ENCODE peak calls at places on chromosomes 5 and 9, in seven cellular contexts. I, X, L, J, S, G and U are unnamed samples.

GRCh38 chr9:90423661-90424193 is 218.9 kb downstream of the DIRAS2 start:
- DNase-seq in X (no peak), J (no peak), L (no peak), S (no peak), G (no peak), I (no peak), U (no peak)

GRCh38 chr5:68285857-68286611 is 70.5 kb downstream of the PIK3R1 start:
- DNase-seq in X (no peak), G (no peak), S (no peak), J (peak), L (no peak), I (no peak), U (no peak)

GRCh38 chr9:128276574-128277270 is 646 bp downstream of the SWI5 start:
- DNase-seq in I (peak), X (no peak), G (no peak), L (peak), S (peak), J (no peak), U (no peak)

GRCh38 chr5:28505121-28505520 is 1466.7 kb upstream of the CDH9 start:
- DNase-seq in G (no peak), X (no peak), J (no peak), L (no peak), S (no peak), I (no peak), U (no peak)

GRCh38 chr9:29068461-29068860 is 1495.2 kb upstream of the C9orf72 start:
- DNase-seq in L (no peak), J (no peak), S (no peak), I (no peak), G (no peak), X (no peak), U (no peak)

GRCh38 chr5:31197183-31197582 is 3.7 kb downstream of the CDH6 start:
- DNase-seq in X (no peak), I (no peak), L (no peak), J (no peak), S (no peak), G (no peak), U (no peak)

GRCh38 chr9:77497322-77498198 is 150.6 kb downstream of the GNA14 start:
- DNase-seq in G (no peak), I (no peak), J (no peak), X (no peak), L (no peak), S (no peak), U (no peak)

GRCh38 chr9:105299190-105299854 is 54.9 kb downstream of the SLC44A1 start:
- DNase-seq in J (no peak), S (no peak), I (no peak), G (peak), X (no peak), L (no peak), U (no peak)

GRCh38 chr5:147558826-147559225 is 49.0 kb upstream of the DPYSL3 start:
- DNase-seq in L (no peak), X (no peak), S (no peak), I (peak), J (no peak), G (no peak), U (no peak)

GRCh38 chr5:16617272-16617973 is 626 bp upstream of the RETREG1 start:
- DNase-seq in J (no peak), L (no peak), G (no peak), X (no peak), I (no peak), S (no peak), U (no peak)

GRCh38 chr5:98510111-98510510 is 263.4 kb upstream of the RGMB start:
- DNase-seq in X (no peak), L (peak), I (no peak), J (no peak), S (no peak), G (peak), U (no peak)

GRCh38 chr9:94692601-94693000 is 33.9 kb upstream of the AOPEP start:
- DNase-seq in X (no peak), S (no peak), G (no peak), J (no peak), I (no peak), L (peak), U (peak)

GRCh38 chr9:137417161-137418021 is 5.6 kb downstream of the EXD3 start:
- DNase-seq in X (peak), L (no peak), I (no peak), S (peak), G (no peak), J (no peak), U (peak)

DNA sequence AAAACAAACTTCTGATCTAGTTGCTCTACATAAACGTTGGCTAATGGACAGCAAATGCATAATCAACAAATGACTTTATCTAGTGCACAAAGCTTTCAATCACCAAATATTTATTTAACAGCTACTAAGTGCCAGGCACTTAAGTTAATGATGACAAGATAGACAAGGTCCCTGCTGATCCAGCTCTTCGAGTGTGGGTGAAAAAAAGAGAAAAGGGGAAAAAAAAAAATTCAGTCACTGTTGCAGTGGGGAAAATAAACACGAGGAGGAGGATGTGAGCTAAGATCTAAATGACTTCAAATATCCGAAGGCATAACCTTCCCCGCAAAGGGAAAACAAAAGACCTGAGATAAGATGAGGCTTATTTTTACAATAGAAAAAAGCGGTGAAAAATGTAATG is 9.6 kb downstream of the PSIP1 start:
- DNase-seq in S (no peak), L (no peak), X (no peak), G (no peak), I (no peak), J (no peak), U (no peak)
- TF ChIP-seq CTCF in S (no peak), L (no peak), X (no peak), G (no peak), I (no peak), J (no peak), U (no peak)

GRCh38 chr5:141558150-141558549 is 60.6 kb downstream of the DIAPH1 start:
- DNase-seq in J (no peak), S (no peak), I (no peak), L (no peak), G (no peak), X (no peak), U (no peak)

GRCh38 chr5:141560725-141561483 is 57.9 kb downstream of the DIAPH1 start:
- DNase-seq in L (peak), X (peak), I (peak), S (peak), G (peak), J (peak), U (peak)

GRCh38 chr5:141557681-141558136 is 61.1 kb downstream of the DIAPH1 start:
- DNase-seq in S (peak), J (peak), I (peak), L (peak), X (peak), G (peak), U (peak)

GRCh38 chr5:141559481-141559880 is 59.3 kb downstream of the DIAPH1 start:
- DNase-seq in J (no peak), X (no peak), L (no peak), G (no peak), S (no peak), I (no peak), U (no peak)

GRCh38 chr5:141560141-141560540 is 58.7 kb downstream of the DIAPH1 start:
- DNase-seq in X (no peak), L (peak), G (no peak), S (no peak), J (no peak), I (no peak), U (no peak)
- H3K27ac ChIP-seq in X (peak), L (peak), G (peak), S (peak), J (no peak), I (peak), U (peak)

DNA sequence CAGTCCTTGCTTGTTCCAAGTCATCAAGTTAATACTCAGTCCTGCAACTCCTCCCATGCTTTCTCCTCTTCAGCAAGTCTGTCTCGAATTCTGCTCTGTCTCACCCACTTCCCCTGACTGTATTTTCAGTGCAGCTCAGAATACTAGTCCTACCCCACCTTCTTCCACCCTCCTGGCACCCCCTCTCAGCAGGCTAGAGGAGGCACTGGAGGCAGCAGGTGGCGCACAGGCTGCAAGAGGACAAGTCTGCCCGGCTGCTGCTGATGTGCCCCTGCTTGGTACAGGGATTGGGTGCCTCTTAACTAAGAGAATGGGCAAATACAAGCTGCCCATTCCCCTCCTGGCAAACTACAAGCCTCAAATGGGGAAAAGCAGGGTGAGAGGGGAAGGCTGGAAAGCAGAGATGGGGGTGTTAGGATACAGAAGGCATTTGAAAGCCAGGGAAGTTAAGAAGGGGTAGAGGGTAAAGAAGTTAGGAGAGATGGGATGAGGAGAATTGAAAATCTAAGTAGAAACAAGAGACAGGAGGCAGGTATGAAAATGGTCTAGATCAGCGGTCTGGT is 5.0 kb downstream of the TLN1 start:
- DNase-seq in X (no peak), S (no peak), L (no peak), I (no peak), J (no peak), G (no peak), U (no peak)
- TF ChIP-seq CTCF in X (no peak), S (no peak), L (no peak), I (no peak), J (no peak), G (no peak), U (no peak)

GRCh38 chr5:154626876-154627552 is 128.2 kb upstream of the LARP1 start:
- DNase-seq in I (no peak), G (no peak), S (no peak), L (no peak), X (no peak), J (no peak), U (no peak)
- H3K27ac ChIP-seq in I (no peak), G (no peak), S (no peak), L (no peak), X (no peak), J (no peak), U (no peak)

DNA sequence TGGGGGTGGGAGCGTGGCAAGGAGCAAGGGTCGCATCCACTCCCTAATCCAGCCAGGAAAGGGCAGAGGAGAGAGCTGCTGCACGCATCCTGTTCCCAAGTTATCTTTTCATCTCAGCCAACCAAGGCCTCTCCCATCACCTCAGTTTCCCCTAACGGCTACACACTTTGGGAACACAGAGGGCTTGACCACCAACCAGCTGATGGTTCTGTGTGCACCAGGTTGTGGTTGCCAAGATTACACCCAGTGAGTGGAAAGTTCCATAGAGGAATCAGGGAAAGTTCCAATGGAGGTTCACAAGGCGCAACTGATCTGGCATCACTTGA is 53.9 kb downstream of the ADAM19 start:
- DNase-seq in X (no peak), I (no peak), L (no peak), G (no peak), S (no peak), J (no peak), U (no peak)
- TF ChIP-seq CTCF in X (no peak), I (no peak), L (no peak), G (no peak), S (peak), J (no peak), U (no peak)

GRCh38 chr5:40738502-40738901 is 17.3 kb downstream of the TTC33 start:
- DNase-seq in G (no peak), L (no peak), S (no peak), X (no peak), J (no peak), I (no peak), U (no peak)

GRCh38 chr5:40746703-40747102 is 9.1 kb downstream of the TTC33 start:
- DNase-seq in L (no peak), X (no peak), G (no peak), J (no peak), S (no peak), I (no peak), U (no peak)

GRCh38 chr5:40743771-40744170 is 12.0 kb downstream of the TTC33 start:
- DNase-seq in X (no peak), L (no peak), J (no peak), S (no peak), I (no peak), G (no peak), U (no peak)
- H3K27ac ChIP-seq in X (no peak), L (no peak), J (no peak), S (no peak), I (no peak), G (no peak), U (no peak)

DNA sequence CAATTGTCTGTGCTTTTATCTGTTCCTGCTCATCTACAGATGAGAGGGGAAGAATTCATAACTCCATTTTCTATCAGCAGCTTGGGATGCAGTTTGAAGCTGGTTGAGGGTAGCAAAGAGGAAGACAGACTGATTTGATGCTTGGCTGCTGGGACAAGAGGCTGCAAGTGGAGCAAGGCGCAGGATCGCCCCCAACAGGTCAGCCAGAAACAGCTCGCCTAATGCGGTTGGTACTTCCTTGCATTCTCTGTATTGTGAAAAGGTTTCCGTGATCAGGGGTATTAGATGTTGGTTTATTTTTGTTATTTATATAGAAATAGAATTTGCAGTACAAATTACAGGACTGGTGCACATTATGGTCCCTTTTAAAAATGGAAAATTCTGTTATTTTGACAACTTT is 40.6 kb downstream of the ZNF883 start:
- DNase-seq in J (peak), X (no peak), L (no peak), S (no peak), G (no peak), I (no peak), U (no peak)
- TF ChIP-seq CTCF in J (peak), X (no peak), L (no peak), S (no peak), G (no peak), I (no peak), U (no peak)

GRCh38 chr5:14402424-14402823 is 179.2 kb upstream of the OTULINL start:
- DNase-seq in S (no peak), L (no peak), X (no peak), G (no peak), J (no peak), I (no peak), U (no peak)

GRCh38 chr5:14399054-14399657 is 182.4 kb upstream of the OTULINL start:
- DNase-seq in L (no peak), J (peak), G (no peak), I (no peak), S (no peak), X (no peak), U (no peak)

GRCh38 chr5:14401639-14402038 is 180.0 kb upstream of the OTULINL start:
- DNase-seq in J (no peak), X (no peak), L (no peak), S (no peak), I (no peak), G (no peak), U (no peak)

GRCh38 chr5:14400611-14401010 is 181.0 kb upstream of the OTULINL start:
- DNase-seq in S (no peak), I (no peak), L (no peak), X (no peak), G (no peak), J (no peak), U (no peak)

DNA sequence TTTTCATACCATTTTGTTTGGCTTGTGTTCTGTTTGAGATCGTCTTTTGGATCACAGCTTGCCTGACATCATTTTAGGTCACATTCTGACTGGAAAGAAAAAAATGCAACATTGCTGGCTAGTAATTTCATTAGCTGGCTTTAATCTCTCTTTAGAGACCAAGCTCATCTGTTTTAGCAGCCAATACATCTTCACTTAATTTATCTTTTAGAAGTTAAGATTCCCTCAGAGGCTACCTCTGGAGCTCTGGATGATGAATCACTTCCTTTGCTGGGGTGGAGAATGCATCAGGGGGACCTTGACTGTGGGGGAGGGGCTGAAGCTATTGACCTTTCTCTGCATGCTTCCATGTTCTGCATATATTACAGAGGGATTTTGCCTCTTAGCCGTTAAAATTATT is 181.5 kb upstream of the OTULINL start:
- DNase-seq in G (no peak), I (no peak), J (no peak), X (no peak), S (no peak), L (no peak), U (no peak)
- H3K27ac ChIP-seq in G (no peak), I (no peak), J (no peak), X (no peak), S (no peak), L (no peak), U (no peak)

GRCh38 chr9:113417370-113417769 is 6.8 kb downstream of the C9orf43 start:
- DNase-seq in J (no peak), L (no peak), I (no peak), G (no peak), X (no peak), S (no peak), U (no peak)
- TF ChIP-seq CTCF in J (peak), L (no peak), I (no peak), G (no peak), X (no peak), S (no peak), U (no peak)